ENCODE peak calls at places on chromosomes 2 and 18, in five cellular contexts. O is pons, C is left ventricle myocardium superior, S is astrocyte of the spinal cord, W is erythroblast. R is an unnamed sample.

GRCh38 chr2:15726321-15727057 is 134.8 kb downstream of the DDX1 start:
- DNase-seq in C (no peak), W (no peak), S (no peak), O (no peak), R (no peak)

GRCh38 chr2:173441222-173441621 is 86.5 kb downstream of the CDCA7 start:
- DNase-seq in C (no peak), O (no peak), W (no peak), S (no peak), R (peak)

GRCh38 chr2:61832183-61832841 is 21.5 kb downstream of the FAM161A start:
- DNase-seq in W (no peak), O (no peak), S (no peak), C (no peak), R (no peak)

GRCh38 chr2:16252251-16252650 is 311.9 kb downstream of the MYCN start:
- DNase-seq in O (no peak), C (no peak), W (no peak), S (no peak), R (no peak)

GRCh38 chr18:43671431-43671830 is 394.1 kb upstream of the SYT4 start:
- DNase-seq in W (no peak), S (no peak), O (no peak), C (no peak), R (peak)

GRCh38 chr2:179180242-179180641 is 84.4 kb downstream of the SESTD1 start:
- DNase-seq in W (no peak), C (no peak), O (no peak), S (peak), R (no peak)

GRCh38 chr2:222797308-222797707 is 63.5 kb upstream of the ACSL3 start:
- DNase-seq in C (no peak), S (peak), O (peak), W (peak), R (peak)

GRCh38 chr2:217223222-217223930 is 363.5 kb upstream of the TNP1 start:
- DNase-seq in O (no peak), C (no peak), S (peak), W (no peak), R (peak)

GRCh38 chr2:148282201-148282600 is 261.3 kb downstream of the MBD5 start:
- DNase-seq in C (no peak), O (no peak), W (no peak), S (peak), R (peak)

GRCh38 chr2:109229094-109229675 is 100.2 kb downstream of the SH3RF3 start:
- DNase-seq in W (no peak), O (no peak), S (no peak), C (no peak), R (no peak)

R was measured in cardiac fibroblast.